ENCODE peak calls at places on chromosomes 11 and 22, in ten cellular contexts. F, C, G, K, R, O, Z, L, M and U are unnamed samples.

GRCh38 chr22:42996646-42997365 is 18.1 kb downstream of the PACSIN2 start:
- DNase-seq in L (no peak), K (no peak), M (peak; percentile 45), G (no peak), O (no peak), C (no peak), Z (no peak), F (no peak), R (no peak), U (no peak)

GRCh38 chr11:15145151-15145550 is 30.4 kb downstream of the INSC start:
- DNase-seq in M (no peak), K (no peak), R (no peak), L (no peak), Z (no peak), C (no peak), G (no peak), F (no peak), O (no peak), U (no peak)

GRCh38 chr11:122861631-122862030 is 20.9 kb upstream of the JHY start:
- DNase-seq in M (no peak), O (no peak), K (no peak), L (no peak), R (no peak), G (no peak), Z (no peak), C (no peak), F (peak; percentile 87), U (no peak)

GRCh38 chr11:106818416-106818815 is 199.9 kb downstream of the GUCY1A2 start:
- DNase-seq in Z (no peak), C (no peak), G (no peak), K (no peak), F (no peak), O (no peak), R (no peak), L (no peak), M (no peak), U (no peak)

GRCh38 chr11:126282742-126283591 is at the start of gene TIRAP:
- DNase-seq in K (peak; percentile 69), L (no peak), G (no peak), F (no peak), C (peak; percentile 78), R (peak; percentile 52), M (peak; percentile 69), Z (peak; percentile 76), O (peak; percentile 75), U (peak; percentile 66)

GRCh38 chr11:698493-699115 is 3.0 kb downstream of the TMEM80 start:
- DNase-seq in K (no peak), L (no peak), O (no peak), C (no peak), F (no peak), M (no peak), R (no peak), G (no peak), Z (no peak), U (no peak)

GRCh38 chr22:49086606-49087157 is 741.0 kb downstream of the BRD1 start:
- DNase-seq in F (no peak), R (no peak), O (no peak), G (no peak), Z (no peak), C (no peak), K (no peak), L (no peak), M (no peak), U (no peak)

GRCh38 chr22:46370584-46371373 is 35.3 kb downstream of the TRMU start:
- DNase-seq in C (no peak), M (no peak), R (no peak), G (no peak), F (no peak), Z (no peak), L (no peak), K (no peak), O (no peak), U (no peak)

GRCh38 chr11:67504023-67504949 is 877 bp downstream of the PITPNM1 start:
- DNase-seq in Z (peak; percentile 37), L (no peak), C (peak; percentile 42), R (peak; percentile 13), G (no peak), K (no peak), F (no peak), M (no peak), O (no peak), U (peak; percentile 33)

GRCh38 chr22:23383491-23384450 is 196.3 kb downstream of the IGLL1 start:
- DNase-seq in G (no peak), L (no peak), Z (no peak), K (peak; percentile 91), O (no peak), F (no peak), M (no peak), R (no peak), C (no peak), U (no peak)

GRCh38 chr11:118618991-118619375 is 11.6 kb downstream of the PHLDB1 start:
- DNase-seq in K (no peak), O (no peak), Z (no peak), M (peak; percentile 65), G (no peak), C (no peak), L (no peak), R (peak; percentile 87), F (no peak), U (no peak)

GRCh38 chr11:4190519-4190918 is 95.9 kb downstream of the RRM1 start:
- DNase-seq in K (no peak), M (no peak), L (no peak), R (no peak), Z (no peak), C (no peak), O (no peak), F (no peak), G (no peak), U (no peak)

GRCh38 chr22:37675930-37676571 is 615 bp downstream of the LGALS1 start:
- DNase-seq in C (no peak), F (no peak), K (no peak), M (peak; percentile 55), Z (peak; percentile 50), R (peak; percentile 58), G (no peak), O (no peak), L (no peak), U (no peak)

GRCh38 chr11:72981067-72981466 is 161.1 kb downstream of the FCHSD2 start:
- DNase-seq in M (no peak), R (no peak), O (no peak), G (no peak), L (no peak), C (no peak), K (no peak), Z (no peak), F (no peak), U (no peak)

GRCh38 chr22:25405854-25406509 is 158.5 kb upstream of the GRK3 start:
- DNase-seq in L (no peak), C (no peak), F (no peak), K (no peak), R (no peak), Z (no peak), O (no peak), M (no peak), G (no peak), U (peak; percentile 10)

GRCh38 chr11:65128182-65129145 is 5.9 kb downstream of the SYVN1 start:
- DNase-seq in L (no peak), G (no peak), R (no peak), O (no peak), F (no peak), M (no peak), Z (no peak), C (no peak), K (no peak), U (no peak)
- H3K36me3 ChIP-seq in L (peaks cover 49% of the 10 kb centered on the region), G (peaks cover 70% of the 10 kb centered on the region), R (peaks cover 43% of the 10 kb centered on the region), O (peaks cover 67% of the 10 kb centered on the region), F (peaks cover 59% of the 10 kb centered on the region), M (no peaks in the 10 kb centered on the region), Z (no peaks in the 10 kb centered on the region), C (peaks cover 80% of the 10 kb centered on the region), K (peaks cover 93% of the 10 kb centered on the region), U (peaks cover 87% of the 10 kb centered on the region)

DNA sequence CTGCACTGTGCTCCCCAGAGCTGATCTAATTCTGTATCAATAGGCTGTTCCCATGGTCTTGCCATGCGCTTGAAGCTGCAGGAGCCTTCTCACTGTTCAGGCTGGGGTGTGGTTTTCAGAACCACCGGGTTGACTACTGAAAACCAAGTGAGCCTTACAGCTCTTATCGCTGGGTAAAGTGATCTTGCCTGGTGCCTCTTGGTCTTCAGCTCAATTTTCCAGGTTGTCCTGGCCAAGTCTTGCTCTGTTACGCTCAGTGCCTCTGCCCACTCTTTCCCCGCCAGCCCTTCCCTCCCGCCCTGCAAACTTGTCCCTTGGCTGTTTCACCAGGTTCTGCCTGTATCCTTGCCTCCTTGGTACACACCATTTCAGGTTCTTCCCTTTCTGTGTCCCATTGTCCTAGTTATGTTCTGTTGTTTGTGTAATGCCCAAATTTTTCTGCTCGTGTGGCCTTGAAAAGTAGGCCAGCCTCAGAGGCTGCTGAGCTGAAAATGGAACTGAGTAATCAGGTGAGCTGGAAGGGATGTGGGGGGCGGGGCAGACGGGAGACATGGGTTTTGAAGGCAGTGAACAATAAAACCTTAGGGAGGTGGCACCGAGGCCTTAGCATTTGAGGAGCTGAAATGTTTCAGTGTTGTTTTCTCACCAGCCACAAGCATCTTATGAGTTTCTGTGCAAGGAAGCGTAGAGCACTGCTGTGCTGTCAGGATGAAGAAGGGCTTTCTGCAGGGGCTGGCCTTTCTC is 11.2 kb downstream of the PEX26 start:
- DNase-seq in L (no peak), Z (peak; percentile 71), G (no peak), M (no peak), C (no peak), K (no peak), O (no peak), F (no peak), R (no peak), U (no peak)
- H3K36me3 ChIP-seq in L (peaks cover 13% of the 10 kb centered on the region), Z (no peaks in the 10 kb centered on the region), G (peaks cover 16% of the 10 kb centered on the region), M (no peaks in the 10 kb centered on the region), C (peaks cover 52% of the 10 kb centered on the region), K (peaks cover 44% of the 10 kb centered on the region), O (peaks cover 22% of the 10 kb centered on the region), F (peaks cover 15% of the 10 kb centered on the region), R (peaks cover 11% of the 10 kb centered on the region), U (peaks cover 43% of the 10 kb centered on the region)

DNA sequence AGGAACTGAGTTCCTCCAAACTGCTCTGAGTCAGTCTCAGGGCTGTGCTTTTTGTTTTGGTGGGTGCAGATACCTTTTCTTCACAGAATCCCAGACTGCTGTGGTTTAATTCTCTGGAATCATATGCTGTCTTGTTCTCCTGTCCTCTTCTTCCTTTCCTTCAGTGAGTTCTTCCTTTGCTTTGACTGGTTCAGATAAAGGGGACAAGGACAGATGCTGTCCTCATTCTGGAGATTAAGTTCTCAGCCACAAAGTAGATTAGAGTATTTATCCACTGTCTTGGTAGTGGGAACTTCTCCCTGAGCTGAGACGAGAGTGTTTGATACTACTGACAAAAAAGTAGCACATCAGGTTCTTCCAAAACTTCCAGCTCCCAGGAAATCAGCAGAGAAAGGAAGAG is 13.3 kb downstream of the ZDHHC5 start:
- DNase-seq in O (no peak), R (no peak), C (no peak), K (peak; percentile 14), Z (no peak), G (no peak), L (no peak), F (no peak), M (no peak), U (no peak)
- H3K36me3 ChIP-seq in O (peaks cover 17% of the 10 kb centered on the region), R (peaks cover 2% of the 10 kb centered on the region), C (peaks cover 62% of the 10 kb centered on the region), K (peaks cover 47% of the 10 kb centered on the region), Z (no peaks in the 10 kb centered on the region), G (peaks cover 38% of the 10 kb centered on the region), L (peaks cover 2% of the 10 kb centered on the region), F (peaks cover 10% of the 10 kb centered on the region), M (no peaks in the 10 kb centered on the region), U (peaks cover 24% of the 10 kb centered on the region)

DNA sequence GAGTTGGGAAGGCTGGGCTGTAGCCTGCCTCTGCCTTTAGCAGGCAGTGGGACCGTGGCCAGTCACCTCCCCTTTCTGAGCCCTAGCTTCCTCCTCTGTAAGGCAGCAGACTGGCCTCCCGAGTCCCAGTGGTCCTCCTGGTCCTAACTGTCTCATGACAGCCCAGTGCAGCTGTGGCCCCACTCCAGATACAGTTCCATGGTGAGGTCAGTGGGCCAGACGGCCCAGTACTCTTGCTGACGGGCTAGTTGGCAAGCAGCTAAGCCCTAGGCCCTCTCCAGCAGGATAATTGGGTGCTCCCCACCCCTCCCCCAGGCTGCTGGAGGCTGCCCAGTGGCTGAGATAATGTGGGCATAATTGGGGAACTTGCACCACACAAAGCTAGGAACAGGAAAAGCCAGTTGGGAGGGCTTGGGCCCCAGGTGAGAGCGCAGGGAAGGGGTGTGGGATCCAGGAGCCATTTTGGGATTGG is 48.1 kb downstream of the NECTIN1 start:
- DNase-seq in O (no peak), Z (no peak), C (no peak), G (no peak), F (peak; percentile 47), K (no peak), R (peak; percentile 28), M (peak; percentile 30), L (no peak), U (no peak)
- H3K36me3 ChIP-seq in O (no peaks in the 10 kb centered on the region), Z (no peaks in the 10 kb centered on the region), C (no peaks in the 10 kb centered on the region), G (peaks cover 9% of the 10 kb centered on the region), F (peaks cover 44% of the 10 kb centered on the region), K (peaks cover 27% of the 10 kb centered on the region), R (no peaks in the 10 kb centered on the region), M (no peaks in the 10 kb centered on the region), L (peaks cover 25% of the 10 kb centered on the region), U (peaks cover 21% of the 10 kb centered on the region)